ENCODE peak calls at places on chromosomes 3 and 15, in ten cellular contexts. Y is stimulated activated CD8-positive, alpha-beta memory T cell treated with anti-CD3 and anti-CD28 coated beads, Interleukin-2, amount 100 ng/mL, for 1 hour; C is NCI-H524 treated with DMSO at 0.1 percent for 48 hours; Z is LoVo; K is A549; L is HEK293T; X is kidney epithelial cell; A is NB4; T is T follicular helper cell; D is body of pancreas. U is an unnamed sample.

GRCh38 chr15:87863152-87863551 is 393.4 kb downstream of the NTRK3 start:
- DNase-seq in Y (no peak), C (no peak), Z (no peak), K (no peak), L (no peak), X (no peak), A (peak; percentile 17), T (no peak), D (no peak), U (no peak)

GRCh38 chr3:134072881-134073582 is 43.3 kb upstream of the SLCO2A1 start:
- DNase-seq in Y (no peak), C (no peak), Z (no peak), K (no peak), L (no peak), X (no peak), A (no peak), T (no peak), D (no peak), U (no peak)

GRCh38 chr3:139935071-139935865 is at the start of gene CLSTN2:
- DNase-seq in Y (no peak), C (no peak), Z (no peak), K (peak; percentile 31), L (peak; percentile 76), X (peak; percentile 23), A (no peak), T (no peak), D (peak; percentile 63), U (no peak)

GRCh38 chr3:186307594-186307993 is 54.4 kb downstream of the DGKG start:
- DNase-seq in Y (no peak), C (no peak), Z (peak; percentile 63), K (peak; percentile 24), L (peak; percentile 10), X (no peak), A (peak; percentile 45), T (no peak), D (no peak), U (no peak)

GRCh38 chr3:104873331-104873730 is 493.4 kb upstream of the ALCAM start:
- DNase-seq in Y (no peak), C (no peak), Z (no peak), K (no peak), L (no peak), X (no peak), A (no peak), T (no peak), D (no peak), U (no peak)

GRCh38 chr3:129827765-129828164 is 65.7 kb downstream of the TMCC1 start:
- DNase-seq in Y (no peak), C (no peak), Z (no peak), K (no peak), L (no peak), X (no peak), A (peak; percentile 39), T (peak; percentile 3), D (no peak), U (no peak)

GRCh38 chr15:20340931-20341661 is 200.5 kb downstream of the GOLGA6L6 start:
- DNase-seq in Y (no peak), C (no peak), Z (no peak), K (peak; percentile 35), L (no peak), X (no peak), A (peak; percentile 34), T (no peak), D (peak; percentile 50), U (no peak)

GRCh38 chr15:63288778-63289378 is 11.5 kb downstream of the APH1B start:
- DNase-seq in Y (no peak), C (peak; percentile 29), Z (peak; percentile 67), K (peak; percentile 63), L (peak; percentile 28), X (no peak), A (peak; percentile 65), T (no peak), D (no peak), U (no peak)

GRCh38 chr15:69039516-69040225 is 25.2 kb downstream of the NOX5 start:
- DNase-seq in Y (no peak), C (no peak), Z (no peak), K (no peak), L (no peak), X (no peak), A (no peak), T (no peak), D (no peak), U (no peak)

GRCh38 chr3:123618768-123619484 is 34.1 kb upstream of the HACD2 start:
- DNase-seq in Y (no peak), C (no peak), Z (peak; percentile 32), K (no peak), L (no peak), X (no peak), A (peak; percentile 89), T (no peak), D (peak; percentile 50), U (no peak)

GRCh38 chr15:64697911-64698369 is 77.4 kb downstream of the RBPMS2 start:
- DNase-seq in Y (no peak), C (no peak), Z (no peak), K (no peak), L (no peak), X (no peak), A (no peak), T (no peak), D (no peak), U (no peak)

U was measured in epithelial cell of prostate.